ENCODE peak calls at places on chromosome 3, in six cellular contexts. O is transverse colon; F is fibroblast of lung; J is heart left ventricle; Q is CD4-positive, alpha-beta memory T cell; A is aorta. M is an unnamed sample.

GRCh38 chr3:67083277-67083676 is 85.2 kb downstream of the KBTBD8 start:
- DNase-seq in Q (peak; percentile 74), O (no peak), A (no peak), J (no peak), F (peak; percentile 12), M (peak; percentile 76)

GRCh38 chr3:67737158-67737557 is 82.7 kb upstream of the SUCLG2 start:
- DNase-seq in J (no peak), O (no peak), A (no peak), Q (no peak), F (no peak), M (no peak)

GRCh38 chr3:13706451-13706850 is 157.5 kb downstream of the FBLN2 start:
- DNase-seq in Q (no peak), J (peak; percentile 0), O (no peak), A (peak; percentile 25), F (no peak), M (no peak)

GRCh38 chr3:60674870-60675269 is 576.4 kb downstream of the FHIT start:
- DNase-seq in J (no peak), O (no peak), A (no peak), Q (no peak), F (no peak), M (no peak)

GRCh38 chr3:108099679-108100428 is 9.0 kb upstream of the CD47 start:
- DNase-seq in A (peak; percentile 55), O (no peak), F (no peak), J (no peak), Q (peak; percentile 46), M (peak; percentile 34)

GRCh38 chr3:19190602-19191001 is 42.3 kb downstream of the KCNH8 start:
- DNase-seq in O (no peak), Q (no peak), J (no peak), F (no peak), A (no peak), M (no peak)

GRCh38 chr3:175155172-175155571 is 296.0 kb downstream of the NAALADL2 start:
- DNase-seq in Q (no peak), O (no peak), J (no peak), A (no peak), F (no peak), M (no peak)

GRCh38 chr3:8712045-8712870 is 21.3 kb upstream of the CAV3 start:
- DNase-seq in A (no peak), Q (no peak), O (no peak), J (no peak), F (peak; percentile 59), M (no peak)

GRCh38 chr3:67067251-67067650 is 69.1 kb downstream of the KBTBD8 start:
- DNase-seq in O (no peak), A (no peak), Q (no peak), F (no peak), J (no peak), M (no peak)

GRCh38 chr3:162295323-162295983 is 798.8 kb downstream of the OTOL1 start:
- DNase-seq in O (no peak), F (peak; percentile 56), A (no peak), Q (no peak), J (no peak), M (no peak)

GRCh38 chr3:14266361-14266760 is 87.7 kb downstream of the LSM3 start:
- DNase-seq in O (no peak), Q (no peak), F (peak; percentile 75), J (peak; percentile 52), A (no peak), M (no peak)

GRCh38 chr3:129650256-129650872 is 43.9 kb upstream of the PLXND1 start:
- DNase-seq in A (peak; percentile 75), F (peak; percentile 81), J (peak; percentile 63), Q (peak; percentile 55), O (peak; percentile 69), M (peak; percentile 62)

GRCh38 chr3:168475730-168476129 is 380.0 kb upstream of the GOLIM4 start:
- DNase-seq in A (no peak), J (no peak), F (no peak), Q (no peak), O (no peak), M (no peak)

GRCh38 chr3:52528596-52529375 is 4.9 kb downstream of the NT5DC2 start:
- DNase-seq in Q (no peak), A (peak; percentile 48), O (peak; percentile 6), J (peak; percentile 13), F (no peak), M (no peak)

GRCh38 chr3:21435871-21436270 is 315.1 kb downstream of the ZNF385D start:
- DNase-seq in O (no peak), J (peak; percentile 8), Q (no peak), A (no peak), F (peak; percentile 99), M (no peak)

GRCh38 chr3:126983276-126983652 is 349 bp downstream of the PLXNA1 start:
- DNase-seq in A (no peak), O (no peak), F (no peak), J (no peak), Q (no peak), M (no peak)

GRCh38 chr3:134369231-134369741 is 5.0 kb downstream of the AMOTL2 start:
- DNase-seq in F (peak; percentile 57), O (no peak), J (no peak), Q (no peak), A (no peak), M (no peak)

GRCh38 chr3:185081516-185081915 is 71.3 kb downstream of the C3orf70 start:
- DNase-seq in Q (no peak), O (no peak), F (no peak), A (no peak), J (no peak), M (no peak)

GRCh38 chr3:131728898-131729297 is 226.1 kb upstream of the MRPL3 start:
- DNase-seq in F (no peak), Q (no peak), A (no peak), O (no peak), J (no peak), M (no peak)

GRCh38 chr3:14436954-14437281 is 34.5 kb downstream of the SLC6A6 start:
- DNase-seq in J (no peak), Q (no peak), O (no peak), F (no peak), A (no peak), M (no peak)

GRCh38 chr3:61875073-61875472 is 313.7 kb downstream of the PTPRG start:
- DNase-seq in O (no peak), A (no peak), Q (no peak), F (peak; percentile 41), J (no peak), M (no peak)

GRCh38 chr3:121998588-121999473 is 23.2 kb downstream of the ILDR1 start:
- DNase-seq in F (no peak), O (no peak), J (no peak), A (no peak), Q (no peak), M (no peak)

GRCh38 chr3:170670504-170670903 is 84.6 kb upstream of the SLC7A14 start:
- DNase-seq in F (peak; percentile 51), O (no peak), A (no peak), Q (no peak), J (no peak), M (no peak)

GRCh38 chr3:184237772-184238171 is 8.4 kb downstream of the VWA5B2 start:
- DNase-seq in A (no peak), Q (no peak), J (no peak), F (no peak), O (no peak), M (no peak)

GRCh38 chr3:114632757-114633424 is 339.1 kb downstream of the TIGIT start:
- DNase-seq in A (no peak), Q (no peak), F (no peak), J (no peak), O (no peak), M (no peak)

GRCh38 chr3:110900583-110900982 is 171.0 kb upstream of the NECTIN3 start:
- DNase-seq in A (no peak), O (no peak), F (peak; percentile 31), Q (no peak), J (no peak), M (no peak)

GRCh38 chr3:150073031-150073430 is 102.3 kb upstream of the PFN2 start:
- DNase-seq in F (no peak), Q (no peak), A (no peak), O (no peak), J (no peak), M (no peak)

GRCh38 chr3:72154391-72155300 is 369.7 kb upstream of the PROK2 start:
- DNase-seq in F (peak; percentile 45), O (no peak), A (no peak), J (no peak), Q (no peak), M (no peak)

DNA sequence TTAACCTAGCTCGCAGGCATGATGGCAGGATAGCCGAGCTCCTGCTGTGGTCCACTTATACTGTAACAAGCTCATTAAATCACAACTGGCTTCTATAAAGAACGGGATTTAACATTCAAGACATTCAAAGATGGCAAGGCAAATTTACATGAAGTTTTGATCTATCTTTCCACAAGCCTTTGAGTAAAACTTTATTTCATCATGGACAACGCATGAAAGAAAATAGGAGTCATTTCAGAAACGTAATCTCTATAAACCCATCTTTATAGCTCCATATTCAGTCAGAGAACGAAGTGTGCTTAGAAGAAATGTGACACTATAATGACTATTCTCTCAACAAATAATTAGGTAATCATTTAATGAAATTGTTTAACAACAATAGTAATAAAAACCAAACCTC is 1.4 kb downstream of the RPN1 start:
- DNase-seq in J (no peak), F (peak; percentile 5), A (no peak), O (no peak), Q (no peak), M (no peak)
- H3K27ac ChIP-seq in J (no peak overlapping the region), F (peak overlapping the region; percentile 99), A (no peak overlapping the region), O (peak overlapping the region; percentile 100), Q (peak overlapping the region; percentile 92), M (peak overlapping the region; percentile 89)

GRCh38 chr3:89250742-89251141 is 143.3 kb downstream of the EPHA3 start:
- DNase-seq in F (no peak), O (no peak), J (no peak), Q (no peak), A (no peak), M (no peak)
- H3K27ac ChIP-seq in F (no peak overlapping the region), O (no peak overlapping the region), J (no peak overlapping the region), Q (no peak overlapping the region), A (no peak overlapping the region), M (no peak overlapping the region)

DNA sequence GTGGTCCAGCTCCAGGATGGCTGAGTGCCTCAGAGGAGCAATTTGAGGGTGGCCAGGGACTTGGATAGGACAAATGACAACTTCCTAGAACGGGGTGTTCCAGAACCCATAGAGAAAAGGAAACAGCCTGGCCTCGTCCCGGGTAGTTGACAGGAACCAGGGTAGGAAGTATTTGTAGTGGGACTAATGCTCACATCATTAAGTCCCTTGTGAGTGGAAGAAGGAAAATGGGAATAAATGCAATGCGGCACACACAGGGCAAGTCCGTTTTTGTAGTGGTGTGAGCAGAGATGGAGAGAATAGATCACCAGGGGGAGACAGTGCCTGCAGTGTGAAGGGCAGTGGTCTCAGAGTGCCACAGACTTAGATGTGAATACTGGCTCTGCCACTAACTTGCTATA is 19.6 kb downstream of the TIMP4 start:
- DNase-seq in Q (no peak), O (peak; percentile 34), J (peak; percentile 22), A (no peak), F (peak; percentile 87), M (peak; percentile 58)
- H3K27ac ChIP-seq in Q (no peak overlapping the region), O (no peak overlapping the region), J (peak overlapping the region; percentile 65), A (no peak overlapping the region), F (no peak overlapping the region), M (peak overlapping the region; percentile 3)

GRCh38 chr3:182981038-182981380 is 671 bp upstream of the DCUN1D1 start:
- DNase-seq in J (peak; percentile 20), F (no peak), A (no peak), Q (no peak), O (no peak), M (no peak)
- H3K27ac ChIP-seq in J (peak overlapping the region; percentile 69), F (peak overlapping the region; percentile 38), A (no peak overlapping the region), Q (peak overlapping the region; percentile 75), O (peak overlapping the region; percentile 96), M (peak overlapping the region; percentile 58)

GRCh38 chr3:58537412-58538301 is 667 bp upstream of the ACOX2 start:
- DNase-seq in J (no peak), F (no peak), O (no peak), Q (no peak), A (no peak), M (no peak)
- H3K27ac ChIP-seq in J (peak overlapping the region; percentile 75), F (no peak overlapping the region), O (peak overlapping the region; percentile 84), Q (no peak overlapping the region), A (peak overlapping the region; percentile 73), M (no peak overlapping the region)

GRCh38 chr3:143961351-143961750 is 10.3 kb upstream of the DIPK2A start:
- DNase-seq in A (no peak), Q (no peak), F (no peak), O (no peak), J (no peak), M (no peak)
- H3K27ac ChIP-seq in A (no peak overlapping the region), Q (no peak overlapping the region), F (no peak overlapping the region), O (no peak overlapping the region), J (no peak overlapping the region), M (no peak overlapping the region)

M was measured in DND-41.